ENCODE peak calls at places on chromosomes 5 and 9, in six cellular contexts. K is HTR-8/SVneo; U is germinal center; S is breast epithelium; W is activated CD8-positive, alpha-beta memory T cell treated with anti-CD3 and anti-CD28 coated beads for 4 hours; M is AG09319. V is an unnamed sample.

GRCh38 chr9:133931059-133931458 is 61.1 kb downstream of the VAV2 start:
- DNase-seq in W (no peak), K (no peak), M (no peak), U (no peak), S (no peak), V (no peak)

GRCh38 chr9:88235615-88236014 is 97.3 kb upstream of the SPATA31C2 start:
- DNase-seq in U (no peak), S (no peak), W (no peak), M (no peak), K (no peak), V (no peak)

GRCh38 chr5:34927785-34928184 is 1.6 kb upstream of the DNAJC21 start:
- DNase-seq in W (no peak), K (no peak), M (no peak), U (no peak), S (no peak), V (no peak)

GRCh38 chr5:83472508-83473343 is 1.2 kb downstream of the VCAN start:
- DNase-seq in U (peak), M (no peak), K (peak), W (no peak), S (no peak), V (no peak)

GRCh38 chr5:10701567-10702039 is 59.4 kb downstream of the DAP start:
- DNase-seq in U (peak), S (no peak), W (no peak), K (no peak), M (no peak), V (peak)

GRCh38 chr9:124284237-124284831 is 26.6 kb downstream of the NEK6 start:
- DNase-seq in S (no peak), W (no peak), K (no peak), U (no peak), M (no peak), V (no peak)

GRCh38 chr5:56406838-56407237 is 173.7 kb upstream of the ANKRD55 start:
- DNase-seq in U (no peak), S (no peak), K (no peak), M (no peak), W (no peak), V (no peak)

GRCh38 chr5:92560698-92561361 is 1020.2 kb downstream of the NR2F1-AS1 start:
- DNase-seq in M (no peak), U (no peak), W (no peak), S (no peak), K (no peak), V (no peak)

GRCh38 chr5:24208540-24209141 is 436.1 kb downstream of the CDH10 start:
- DNase-seq in U (no peak), S (no peak), K (no peak), M (no peak), W (no peak), V (no peak)

GRCh38 chr5:170849374-170849773 is 12.4 kb upstream of the RANBP17 start:
- DNase-seq in S (no peak), U (no peak), M (no peak), W (no peak), K (no peak), V (no peak)

GRCh38 chr5:91499943-91500531 is 116.9 kb upstream of the ARRDC3 start:
- DNase-seq in U (peak), K (peak), M (peak), S (no peak), W (no peak), V (no peak)

GRCh38 chr5:152619756-152620155 is 214.7 kb upstream of the NMUR2 start:
- DNase-seq in K (no peak), W (no peak), S (no peak), U (no peak), M (no peak), V (no peak)

GRCh38 chr5:180020176-180020575 is 51.4 kb downstream of the RNF130 start:
- DNase-seq in K (no peak), S (no peak), M (no peak), W (no peak), U (no peak), V (no peak)

GRCh38 chr5:124231240-124231639 is 515.2 kb downstream of the ZNF608 start:
- DNase-seq in K (no peak), W (no peak), U (no peak), M (no peak), S (no peak), V (no peak)

GRCh38 chr5:84478603-84479002 is 93.9 kb upstream of the EDIL3 start:
- DNase-seq in S (no peak), K (no peak), U (no peak), M (no peak), W (no peak), V (no peak)

GRCh38 chr5:107564896-107565295 is 105.8 kb downstream of the EFNA5 start:
- DNase-seq in W (no peak), U (no peak), S (no peak), M (peak), K (no peak), V (no peak)

GRCh38 chr5:151202381-151203139 is 21.3 kb downstream of the CCDC69 start:
- DNase-seq in U (no peak), M (no peak), S (no peak), W (no peak), K (no peak), V (no peak)

GRCh38 chr9:13588151-13589043 is 308.9 kb upstream of the MPDZ start:
- DNase-seq in W (no peak), S (no peak), K (peak), U (no peak), M (no peak), V (no peak)